ENCODE peak calls at places on chromosomes 7 and 10, in nine cellular contexts. O is sigmoid colon, M is esophagus squamous epithelium, A is hepatocyte, E is right cardiac atrium, W is tibial artery, N is transverse colon, B is stomach, K is mesendoderm. J is an unnamed sample.

GRCh38 chr10:60089095-60089494 is 182.7 kb upstream of the CCDC6 start:
- DNase-seq in A (peak), E (no peak), W (no peak), B (no peak), O (no peak), M (no peak), K (no peak), N (peak), J (no peak)

GRCh38 chr10:98424308-98425254 is 9.6 kb upstream of the PYROXD2 start:
- DNase-seq in B (peak), O (peak), N (no peak), K (no peak), A (no peak), E (peak), M (no peak), W (peak), J (no peak)

GRCh38 chr7:132251327-132251659 is 325.0 kb downstream of the PLXNA4 start:
- DNase-seq in A (peak), O (peak), W (peak), M (no peak), B (peak), N (peak), K (peak), E (peak), J (no peak)

GRCh38 chr7:14747701-14748100 is 154.8 kb downstream of the DGKB start:
- DNase-seq in A (no peak), N (no peak), W (no peak), E (no peak), B (no peak), M (no peak), O (no peak), K (no peak), J (no peak)

GRCh38 chr7:44981035-44981706 is 2.4 kb upstream of the MYO1G start:
- DNase-seq in W (no peak), B (no peak), O (no peak), N (no peak), A (no peak), K (no peak), E (no peak), M (no peak), J (peak)

GRCh38 chr7:128741491-128741890 is 2.3 kb downstream of the CALU start:
- DNase-seq in E (no peak), W (no peak), N (no peak), O (no peak), M (no peak), A (no peak), K (no peak), B (no peak), J (no peak)

GRCh38 chr10:23331567-23332290 is 12.9 kb downstream of the C10orf67 start:
- DNase-seq in M (no peak), N (no peak), A (no peak), B (no peak), O (no peak), K (no peak), E (no peak), W (no peak), J (no peak)

GRCh38 chr7:157875230-157876179 is 538.7 kb downstream of the DNAJB6 start:
- DNase-seq in K (peak), O (no peak), N (no peak), M (no peak), E (peak), W (no peak), B (peak), A (peak), J (peak)

GRCh38 chr7:137545059-137545730 is 201.7 kb upstream of the PTN start:
- DNase-seq in O (no peak), E (no peak), W (no peak), A (no peak), M (no peak), N (no peak), K (no peak), B (no peak), J (no peak)

GRCh38 chr10:133237241-133238065 is at the start of gene VENTX:
- DNase-seq in M (no peak), B (no peak), W (no peak), E (peak), K (peak), A (no peak), O (no peak), N (no peak), J (no peak)

GRCh38 chr7:108413782-108414492 is 42.3 kb downstream of the NRCAM start:
- DNase-seq in A (no peak), O (no peak), N (no peak), M (no peak), K (peak), W (no peak), E (no peak), B (no peak), J (no peak)

GRCh38 chr7:45982912-45983719 is 62.0 kb upstream of the IGFBP3 start:
- DNase-seq in N (no peak), A (no peak), B (no peak), M (no peak), K (no peak), O (no peak), E (peak), W (no peak), J (no peak)

GRCh38 chr7:17044396-17044795 is 162.6 kb upstream of the AGR3 start:
- DNase-seq in K (peak), B (no peak), M (no peak), A (no peak), O (no peak), N (no peak), E (no peak), W (no peak), J (no peak)

GRCh38 chr10:121835376-121835775 is 92.5 kb downstream of the ATE1 start:
- DNase-seq in O (no peak), B (no peak), M (no peak), K (no peak), N (no peak), E (no peak), A (no peak), W (no peak), J (no peak)

GRCh38 chr10:50604049-50604640 is 19.6 kb downstream of the SGMS1 start:
- DNase-seq in W (no peak), M (no peak), B (no peak), A (no peak), O (no peak), E (no peak), N (no peak), K (no peak), J (no peak)

GRCh38 chr7:128017880-128018845 is 13.1 kb downstream of the LRRC4 start:
- DNase-seq in K (no peak), W (no peak), B (peak), O (no peak), N (no peak), A (no peak), M (no peak), E (no peak), J (no peak)

GRCh38 chr10:73780966-73781365 is 882 bp upstream of the CHCHD1 start:
- DNase-seq in B (no peak), N (no peak), W (peak), M (no peak), A (no peak), O (peak), K (no peak), E (no peak), J (no peak)

GRCh38 chr10:122981066-122981464 is 864 bp downstream of the PSTK start:
- DNase-seq in K (peak), O (no peak), B (no peak), W (no peak), M (no peak), E (no peak), N (no peak), A (peak), J (peak)

GRCh38 chr7:66088861-66089838 is 13.5 kb downstream of the ASL start:
- DNase-seq in B (no peak), O (no peak), E (no peak), N (no peak), W (no peak), K (no peak), A (no peak), M (no peak), J (no peak)

GRCh38 chr7:131897016-131897789 is 340.8 kb upstream of the PODXL start:
- DNase-seq in N (no peak), K (peak), O (no peak), B (no peak), M (no peak), E (no peak), A (no peak), W (no peak), J (no peak)

GRCh38 chr7:138891446-138891810 is 89.8 kb downstream of the KIAA1549 start:
- DNase-seq in N (no peak), E (no peak), A (peak), O (no peak), W (no peak), K (no peak), B (no peak), M (no peak), J (no peak)

GRCh38 chr10:118439824-118440223 is 97.7 kb upstream of the FAM204A start:
- DNase-seq in K (no peak), A (no peak), W (no peak), E (no peak), B (no peak), N (no peak), M (no peak), O (no peak), J (no peak)

GRCh38 chr10:121526040-121526790 is 72.0 kb downstream of the FGFR2 start:
- DNase-seq in E (no peak), N (no peak), M (no peak), O (no peak), A (no peak), W (no peak), B (no peak), K (no peak), J (no peak)

GRCh38 chr10:73910764-73911552 is at the start of gene PLAU:
- DNase-seq in M (no peak), E (peak), B (peak), O (peak), A (peak), K (peak), N (peak), W (peak), J (no peak)

GRCh38 chr7:45240187-45240776 is 82.7 kb downstream of the RAMP3 start:
- DNase-seq in W (no peak), A (no peak), K (no peak), O (no peak), M (no peak), E (peak), B (no peak), N (no peak), J (no peak)

GRCh38 chr10:130399425-130399950 is 263.3 kb downstream of the GLRX3 start:
- DNase-seq in A (no peak), K (no peak), B (no peak), E (no peak), N (no peak), M (no peak), O (no peak), W (no peak), J (no peak)

GRCh38 chr7:93161181-93161762 is 13.1 kb upstream of the SAMD9L start:
- DNase-seq in N (no peak), E (no peak), A (peak), O (no peak), W (no peak), M (no peak), K (no peak), B (no peak), J (no peak)

GRCh38 chr7:22821702-22822485 is 755 bp downstream of the TOMM7 start:
- DNase-seq in E (no peak), B (no peak), M (no peak), O (no peak), A (peak), K (peak), N (no peak), W (no peak), J (no peak)

GRCh38 chr7:31251441-31251840 is 89.1 kb downstream of the NEUROD6 start:
- DNase-seq in A (no peak), M (no peak), E (no peak), N (no peak), O (no peak), W (no peak), B (no peak), K (peak), J (no peak)

GRCh38 chr10:86759073-86759672 is 2.8 kb downstream of the BMPR1A start:
- DNase-seq in M (no peak), N (no peak), O (no peak), W (no peak), B (no peak), E (no peak), K (no peak), A (no peak), J (no peak)

GRCh38 chr7:117810642-117811512 is 62.4 kb downstream of the CTTNBP2 start:
- DNase-seq in O (no peak), K (peak), M (no peak), E (no peak), N (no peak), A (no peak), B (no peak), W (no peak), J (no peak)

GRCh38 chr10:114648368-114648767 is 9.7 kb downstream of the ABLIM1 start:
- DNase-seq in K (peak), B (no peak), E (no peak), O (no peak), N (no peak), W (no peak), M (no peak), A (peak), J (no peak)

GRCh38 chr7:24227603-24228359 is 56.2 kb upstream of the NPY start:
- DNase-seq in M (no peak), W (no peak), B (no peak), O (no peak), K (peak), N (no peak), A (no peak), E (no peak), J (peak)

GRCh38 chr7:2299131-2299829 is 15.0 kb downstream of the SNX8 start:
- DNase-seq in W (no peak), A (no peak), N (no peak), O (no peak), B (no peak), M (no peak), K (no peak), E (peak), J (no peak)

GRCh38 chr7:139828880-139829653 is at the start of gene TBXAS1:
- DNase-seq in W (no peak), K (peak), O (no peak), M (no peak), A (peak), N (peak), B (peak), E (no peak), J (no peak)

GRCh38 chr7:103119791-103120291 is 29.1 kb downstream of the NAPEPLD start:
- DNase-seq in W (no peak), K (no peak), M (no peak), A (no peak), N (no peak), O (no peak), B (no peak), E (no peak), J (no peak)

GRCh38 chr7:140200102-140200989 is 23.6 kb upstream of the KDM7A start:
- DNase-seq in N (peak), A (no peak), E (peak), B (peak), O (peak), W (peak), M (no peak), K (no peak), J (no peak)

DNA sequence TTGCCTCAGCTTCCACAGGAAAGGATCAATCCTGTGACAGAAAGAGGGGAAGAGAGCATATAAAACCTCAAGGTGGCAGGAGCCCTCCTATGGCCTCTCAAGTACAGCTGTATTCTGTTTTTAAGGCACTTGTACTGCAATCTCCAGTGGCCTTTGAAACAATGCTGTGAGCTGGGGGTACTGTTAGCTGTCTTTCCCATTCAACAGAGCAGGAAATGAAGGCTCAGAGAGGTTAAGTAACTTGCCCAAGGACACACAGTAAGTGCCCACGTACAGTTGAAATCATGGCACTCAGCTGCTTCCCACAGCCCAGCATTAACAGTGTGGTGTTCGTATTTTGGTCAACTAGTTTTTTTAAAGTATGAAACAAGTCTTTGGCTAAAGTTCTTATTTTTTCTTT is 34.0 kb downstream of the DUSP5 start:
- DNase-seq in B (no peak), E (no peak), M (no peak), A (no peak), W (no peak), O (no peak), K (no peak), N (no peak), J (no peak)
- H3K4me3 ChIP-seq in B (no peak), E (no peak), M (no peak), A (no peak), W (no peak), O (no peak), K (no peak), N (no peak), J (no peak)

DNA sequence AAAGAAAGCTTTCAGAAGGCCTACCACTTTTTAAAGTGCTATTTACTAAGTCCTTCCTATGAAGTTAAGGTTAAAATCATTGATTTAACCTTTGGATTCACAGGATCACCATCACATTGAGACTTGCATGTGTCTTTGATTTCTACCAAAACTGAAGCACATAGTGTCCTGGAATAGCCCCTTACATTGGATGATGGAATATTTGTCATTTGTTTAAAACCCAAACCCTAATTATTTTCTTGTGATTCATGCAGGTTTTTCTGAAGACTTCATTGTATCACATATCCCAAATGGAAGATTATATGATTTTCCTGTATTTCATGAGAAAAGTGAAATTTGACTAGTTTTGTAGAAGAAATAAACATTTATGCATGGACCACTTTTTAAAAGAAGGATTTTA is 3.3 kb downstream of the SEMA3A start:
- DNase-seq in K (no peak), M (no peak), B (no peak), O (no peak), N (no peak), E (no peak), W (no peak), A (no peak), J (no peak)
- H3K4me3 ChIP-seq in K (no peak), M (no peak), B (peak), O (peak), N (peak), E (no peak), W (no peak), A (peak), J (no peak)

GRCh38 chr7:125485223-125485622 is 555.6 kb upstream of the POT1 start:
- DNase-seq in K (no peak), W (no peak), M (no peak), B (no peak), O (no peak), A (no peak), N (no peak), E (no peak), J (no peak)
- H3K4me3 ChIP-seq in K (no peak), W (no peak), M (no peak), B (no peak), O (no peak), A (no peak), N (no peak), E (no peak), J (no peak)

DNA sequence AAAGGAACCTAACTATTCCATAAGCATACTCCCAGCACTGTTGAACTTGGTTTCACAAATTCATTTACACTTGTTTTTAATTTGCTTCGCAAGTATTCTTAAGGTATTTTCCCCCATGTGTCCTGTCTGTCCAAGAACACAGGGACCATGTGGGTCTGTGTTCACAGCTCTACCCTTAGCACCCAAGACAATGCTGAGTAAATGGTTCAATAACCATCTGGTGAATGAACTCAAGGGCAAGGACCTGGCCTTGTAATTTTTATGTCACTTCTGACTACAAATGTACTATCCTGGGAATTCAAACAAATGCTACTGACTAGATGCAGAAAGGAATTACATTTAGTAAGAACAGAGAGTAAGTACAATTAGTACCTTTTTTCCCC is 43.0 kb upstream of the SLIT1 start:
- DNase-seq in M (no peak), N (no peak), W (no peak), O (no peak), E (no peak), A (no peak), B (no peak), K (no peak), J (no peak)
- H3K4me3 ChIP-seq in M (no peak), N (no peak), W (no peak), O (no peak), E (no peak), A (no peak), B (no peak), K (no peak), J (no peak)

DNA sequence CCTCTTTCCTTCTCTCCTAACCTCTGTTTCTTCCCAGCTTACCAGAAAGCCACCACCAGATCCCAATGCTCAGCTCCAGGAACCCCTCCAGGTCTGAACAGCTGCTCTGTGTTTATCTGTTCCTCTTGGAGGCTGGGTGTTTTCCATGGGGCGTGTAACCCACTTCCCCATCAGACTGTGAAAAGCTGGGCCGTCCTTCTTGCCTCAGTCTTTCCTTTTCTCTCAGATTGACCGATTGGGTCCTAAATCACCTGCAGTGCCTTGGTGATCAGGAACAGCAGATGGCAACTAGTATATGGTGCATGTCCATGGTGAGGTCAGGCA is 4.8 kb downstream of the SH3PXD2A start:
- DNase-seq in A (no peak), M (no peak), W (peak), N (no peak), E (peak), O (peak), K (no peak), B (no peak), J (no peak)
- H3K4me3 ChIP-seq in A (no peak), M (no peak), W (no peak), N (no peak), E (no peak), O (peak), K (no peak), B (no peak), J (no peak)

GRCh38 chr7:94655884-94656657 is at the start of gene SGCE:
- DNase-seq in B (peak), E (peak), O (peak), W (peak), A (peak), N (peak), K (peak), M (peak), J (no peak)

GRCh38 chr7:94656658-94656924 is 658 bp upstream of the SGCE start:
- DNase-seq in K (no peak), M (no peak), B (no peak), W (no peak), E (no peak), A (no peak), O (no peak), N (no peak), J (no peak)

GRCh38 chr7:94655562-94655883 is 410 bp downstream of the SGCE start:
- DNase-seq in W (peak), K (peak), N (no peak), A (peak), O (peak), B (no peak), E (peak), M (no peak), J (no peak)

GRCh38 chr7:94657771-94658693 is 2.1 kb upstream of the SGCE start:
- DNase-seq in O (peak), A (peak), W (peak), B (peak), E (peak), K (peak), N (peak), M (peak), J (peak)

GRCh38 chr7:94656925-94657731 is 1.2 kb upstream of the SGCE start:
- DNase-seq in B (no peak), K (peak), N (no peak), E (peak), O (no peak), W (no peak), A (peak), M (no peak), J (no peak)
- H3K4me3 ChIP-seq in B (peak), K (peak), N (peak), E (peak), O (peak), W (peak), A (peak), M (peak), J (peak)

GRCh38 chr7:50303894-50304157 is 690 bp upstream of the IKZF1 start:
- DNase-seq in M (no peak), N (no peak), E (peak), W (no peak), B (no peak), A (peak), O (no peak), K (peak), J (no peak)
- H3K4me3 ChIP-seq in M (peak), N (peak), E (peak), W (peak), B (peak), A (peak), O (peak), K (peak), J (peak)

GRCh38 chr7:63789378-63790176 is 209.1 kb upstream of the ZNF722 start:
- DNase-seq in E (peak), A (no peak), B (no peak), N (no peak), O (no peak), W (no peak), M (no peak), K (no peak), J (no peak)
- H3K4me3 ChIP-seq in E (peak), A (no peak), B (no peak), N (no peak), O (peak), W (no peak), M (no peak), K (no peak), J (no peak)

J was measured in Jurkat, Clone E6-1.